ENCODE peak calls at places on chromosomes 3 and 15, in four cellular contexts. A is mesenchymal stem cell, K is neuronal stem cell, F is H9. I is an unnamed sample.

GRCh38 chr15:85614059-85614458 is 180.7 kb downstream of the KLHL25 start:
- DNase-seq in A (no peak), K (no peak), F (no peak), I (no peak)

GRCh38 chr3:154981201-154981600 is 98.9 kb upstream of the MME start:
- DNase-seq in A (no peak), K (no peak), F (no peak), I (no peak)

GRCh38 chr15:94029495-94029894 is 201.9 kb upstream of the MCTP2 start:
- DNase-seq in A (peak; percentile 10), K (no peak), F (no peak), I (no peak)

GRCh38 chr15:56781666-56782065 is 48.4 kb upstream of the ZNF280D start:
- DNase-seq in A (no peak), K (no peak), F (no peak), I (no peak)

GRCh38 chr3:185807455-185808068 is 17.3 kb downstream of the IGF2BP2 start:
- DNase-seq in A (peak; percentile 79), K (no peak), F (peak; percentile 82), I (no peak)

GRCh38 chr3:100216713-100217112 is 44.1 kb upstream of the TBC1D23 start:
- DNase-seq in A (peak; percentile 37), K (no peak), F (no peak), I (no peak)

GRCh38 chr3:22118542-22118941 is 367.5 kb upstream of the ZNF385D start:
- DNase-seq in A (no peak), K (no peak), F (no peak), I (no peak)

GRCh38 chr3:98240133-98240532 is 23.9 kb upstream of the OR5H6 start:
- DNase-seq in A (no peak), K (no peak), F (no peak), I (no peak)

GRCh38 chr3:102896851-102897621 is 462.2 kb downstream of the ZPLD1 start:
- DNase-seq in A (no peak), K (no peak), F (no peak), I (no peak)

GRCh38 chr3:156107504-156107903 is 12.9 kb upstream of the KCNAB1 start:
- DNase-seq in A (no peak), K (no peak), F (no peak), I (no peak)

GRCh38 chr3:153180860-153181372 is 18.9 kb downstream of the RAP2B start:
- DNase-seq in A (peak; percentile 21), K (no peak), F (no peak), I (no peak)

GRCh38 chr3:39474126-39474515 is 6.6 kb downstream of the MOBP start:
- DNase-seq in A (no peak), K (no peak), F (no peak), I (no peak)

GRCh38 chr3:74447221-74447620 is 167.2 kb downstream of the CNTN3 start:
- DNase-seq in A (no peak), K (no peak), F (no peak), I (no peak)

GRCh38 chr3:196694202-196694638 is 17.8 kb downstream of the CEP19 start:
- DNase-seq in A (no peak), K (no peak), F (no peak), I (no peak)

GRCh38 chr3:40201770-40202169 is 107.7 kb upstream of the EIF1B start:
- DNase-seq in A (no peak), K (no peak), F (no peak), I (no peak)

GRCh38 chr15:84669726-84670125 is 11.7 kb upstream of the NMB start:
- DNase-seq in A (no peak), K (no peak), F (no peak), I (no peak)

GRCh38 chr15:99944131-99944530 is 210.9 kb upstream of the LYSMD4 start:
- DNase-seq in A (no peak), K (no peak), F (no peak), I (no peak)

DNA sequence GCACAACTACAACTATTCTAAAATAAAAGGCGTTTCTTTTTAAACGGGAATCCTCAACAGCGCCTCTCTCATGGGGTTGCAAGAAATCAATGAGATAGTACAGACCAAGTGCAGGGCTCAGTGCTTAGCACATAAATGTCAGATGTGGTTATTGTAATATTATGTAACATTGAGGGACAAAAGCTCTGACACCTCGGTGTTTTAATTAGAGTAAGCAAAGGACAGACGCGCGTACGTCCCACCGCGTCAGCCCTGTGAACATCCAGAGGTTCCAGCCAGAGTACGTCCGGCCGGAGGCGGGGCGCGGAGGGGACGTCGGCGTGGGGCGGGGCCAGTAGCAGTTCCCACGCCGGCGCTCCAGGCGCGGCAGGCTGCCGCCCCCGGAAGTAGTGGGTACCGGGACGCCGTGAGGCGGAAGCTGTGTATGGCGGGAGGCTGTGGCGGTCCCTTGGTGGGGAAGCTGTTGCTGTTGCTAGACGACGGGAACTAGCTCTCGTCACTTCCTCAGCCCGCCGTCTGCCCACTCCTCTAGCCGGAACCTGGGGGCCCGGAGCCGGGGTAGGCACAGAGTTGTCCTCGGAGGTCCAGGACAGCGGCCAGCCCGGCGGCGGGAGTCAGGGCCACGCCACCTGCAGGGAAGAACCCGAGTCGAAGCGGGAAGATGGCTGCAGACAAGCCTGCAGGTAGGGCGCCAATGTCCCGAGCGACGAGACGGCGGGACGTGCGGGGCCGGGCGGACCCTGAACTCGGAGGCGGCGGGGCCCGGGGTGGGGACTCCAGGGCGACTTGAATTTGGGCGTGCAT is at the start of gene CNOT10:
- DNase-seq in A (peak; percentile 96), K (peak; percentile 90), F (peak; percentile 98), I (peak; percentile 78)
- H2BK12ac ChIP-seq in A (no peak within 1 kb of the TSS), K (no peak within 1 kb of the TSS), F (no peak within 1 kb of the TSS), I (peak within 1 kb of the TSS; percentile 7)

GRCh38 chr3:129593595-129594339 is 12.7 kb downstream of the PLXND1 start:
- DNase-seq in A (peak; percentile 79), K (no peak), F (peak; percentile 49), I (no peak)

GRCh38 chr3:129592362-129593150 is 13.9 kb downstream of the PLXND1 start:
- DNase-seq in A (peak; percentile 77), K (no peak), F (peak; percentile 68), I (no peak)

GRCh38 chr3:129594907-129595390 is 11.5 kb downstream of the PLXND1 start:
- DNase-seq in A (no peak), K (no peak), F (no peak), I (no peak)

GRCh38 chr3:129591932-129592331 is 14.5 kb downstream of the PLXND1 start:
- DNase-seq in A (no peak), K (no peak), F (no peak), I (no peak)

DNA sequence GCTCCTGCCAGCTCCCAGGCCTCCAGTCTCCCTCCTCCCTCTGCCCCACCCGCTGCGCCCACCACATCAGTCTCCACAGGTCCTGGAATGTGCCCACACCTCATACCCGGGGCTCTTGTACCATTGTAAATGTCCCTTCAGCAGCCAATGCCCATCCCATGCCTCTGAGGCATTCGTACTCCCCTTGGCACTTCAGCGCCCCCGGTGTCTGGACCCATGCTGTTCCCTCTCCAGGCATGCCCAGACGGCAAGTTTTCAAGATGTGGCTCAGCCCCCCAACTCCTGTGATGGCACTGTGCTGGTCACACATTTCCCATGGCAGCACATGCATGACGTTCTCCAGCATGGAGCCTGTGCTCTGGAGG is 13.3 kb downstream of the PLXND1 start:
- DNase-seq in A (no peak), K (no peak), F (peak; percentile 56), I (no peak)
- H2AK5ac ChIP-seq in A (peak overlapping the region; percentile 93), K (peak overlapping the region; percentile 91), F (no peak overlapping the region), I (peak overlapping the region; percentile 87)

GRCh38 chr3:15431256-15431837 is 3.9 kb downstream of the EAF1 start:
- DNase-seq in A (no peak), K (no peak), F (no peak), I (no peak)
- H2BK12ac ChIP-seq in A (no peak overlapping the region), K (no peak overlapping the region), F (no peak overlapping the region), I (no peak overlapping the region)

GRCh38 chr3:71168961-71169411 is 414.5 kb downstream of the FOXP1 start:
- DNase-seq in A (peak; percentile 41), K (no peak), F (no peak), I (no peak)
- H2AK5ac ChIP-seq in A (no peak overlapping the region), K (no peak overlapping the region), F (no peak overlapping the region), I (no peak overlapping the region)

GRCh38 chr15:63080638-63081250 is 38.2 kb downstream of the TPM1 start:
- DNase-seq in A (no peak), K (no peak), F (no peak), I (no peak)

GRCh38 chr15:63083046-63083445 is 38.6 kb upstream of the LACTB start:
- DNase-seq in A (no peak), K (no peak), F (peak; percentile 47), I (no peak)

GRCh38 chr15:63077952-63078351 is 35.4 kb downstream of the TPM1 start:
- DNase-seq in A (no peak), K (no peak), F (no peak), I (peak; percentile 49)

GRCh38 chr15:63082366-63082765 is 39.3 kb upstream of the LACTB start:
- DNase-seq in A (no peak), K (no peak), F (no peak), I (no peak)

DNA sequence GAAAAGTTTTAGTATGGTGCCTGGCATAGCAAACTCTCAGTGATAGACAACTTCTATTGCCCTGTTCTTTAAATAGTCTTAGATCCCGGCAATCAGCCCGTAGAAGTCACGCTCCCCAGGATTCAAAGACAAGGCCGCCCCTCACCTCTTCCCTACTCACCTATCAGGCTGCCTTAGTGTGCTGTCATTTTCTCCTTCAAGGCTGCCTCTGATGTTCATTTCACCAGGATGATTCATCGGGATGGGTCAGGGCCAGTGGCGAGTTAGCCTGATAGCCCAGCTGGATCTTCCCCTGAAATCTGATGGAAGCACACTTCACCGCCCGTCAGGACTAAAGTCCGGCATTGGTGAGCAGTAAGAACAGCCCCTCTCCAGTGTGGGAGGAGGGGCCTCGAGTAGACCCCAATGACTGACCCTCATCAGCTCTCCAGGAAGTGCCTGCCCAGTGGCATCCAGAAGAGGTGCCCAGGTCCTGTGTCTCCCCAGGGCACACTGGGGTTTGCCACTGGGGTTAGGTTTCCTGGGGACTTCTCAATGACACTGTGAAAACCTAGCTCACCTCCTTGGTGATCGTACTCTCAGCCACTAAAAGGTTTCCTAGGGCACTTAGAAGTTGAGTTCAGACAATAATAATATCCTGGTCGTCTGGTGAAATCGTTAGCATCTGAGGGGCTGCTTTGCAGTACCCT is 37.5 kb downstream of the TPM1 start:
- DNase-seq in A (peak; percentile 51), K (no peak), F (no peak), I (no peak)
- H2BK12ac ChIP-seq in A (peak overlapping the region; percentile 55), K (no peak overlapping the region), F (no peak overlapping the region), I (peak overlapping the region; percentile 3)

DNA sequence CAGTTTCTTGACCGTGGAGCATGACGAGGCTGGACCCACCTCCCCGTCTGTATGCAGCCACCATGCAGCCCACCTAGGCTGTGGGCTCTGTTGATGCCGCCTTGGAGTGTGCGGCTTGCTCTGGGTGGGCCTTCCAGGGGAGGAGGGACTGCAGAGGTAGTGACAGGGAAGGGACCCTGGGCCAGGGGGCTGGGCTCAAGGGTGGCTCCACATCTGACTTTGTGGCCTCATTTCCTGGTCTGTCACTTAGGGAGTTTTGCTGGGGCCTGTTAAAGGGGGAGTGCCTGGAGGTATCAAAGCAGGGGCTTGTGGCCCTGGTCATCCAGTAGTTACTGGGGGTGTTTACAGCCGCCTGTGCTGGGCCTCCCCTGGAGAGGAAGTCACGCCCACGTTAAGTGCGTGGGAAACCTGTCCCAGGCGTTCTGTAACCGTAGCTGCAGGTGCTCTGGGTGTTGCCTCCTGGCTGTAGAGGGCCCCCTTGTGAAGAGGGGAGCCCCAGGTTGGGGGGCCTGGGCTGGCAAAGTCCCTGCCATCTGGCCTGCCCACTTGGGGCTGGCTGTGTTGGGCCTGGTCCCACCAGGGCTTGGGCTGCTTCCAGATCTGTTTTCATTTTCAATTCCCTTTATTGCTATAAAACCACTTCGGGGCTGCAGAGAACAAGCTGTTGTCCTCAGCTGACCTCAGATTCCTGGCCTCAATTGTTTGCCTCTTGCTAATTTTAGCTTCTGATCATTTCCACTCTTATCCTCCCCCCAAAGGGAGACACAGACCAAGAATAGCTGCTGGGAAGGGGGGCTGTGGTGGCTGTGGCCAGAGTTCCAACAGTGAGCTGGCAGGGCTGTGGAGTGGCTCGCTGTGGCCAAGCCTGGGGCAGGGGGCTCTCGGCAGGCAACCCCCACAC is 26.5 kb downstream of the KLF13 start:
- DNase-seq in A (peak; percentile 96), K (no peak), F (no peak), I (no peak)
- H2AK5ac ChIP-seq in A (no peak overlapping the region), K (no peak overlapping the region), F (no peak overlapping the region), I (no peak overlapping the region)

I was measured in H1.